ENCODE peak calls at places on chromosomes 12 and 14, in four cellular contexts. X is trophoblast cell, L is IMR-90, S is neuronal stem cell. R is an unnamed sample.

GRCh38 chr14:26773906-26774593 is 176.2 kb upstream of the NOVA1 start:
- DNase-seq in X (no peak), L (no peak), S (no peak), R (no peak)

GRCh38 chr14:97107070-97107469 is 309.9 kb downstream of the VRK1 start:
- DNase-seq in X (peak), L (no peak), S (no peak), R (no peak)

GRCh38 chr14:81385824-81386223 is 14.3 kb downstream of the STON2 start:
- DNase-seq in X (no peak), L (no peak), S (no peak), R (no peak)

GRCh38 chr12:81196595-81196994 is 118.7 kb downstream of the ACSS3 start:
- DNase-seq in X (no peak), L (no peak), S (no peak), R (no peak)

GRCh38 chr14:37642125-37642524 is 46.7 kb downstream of the TTC6 start:
- DNase-seq in X (no peak), L (no peak), S (no peak), R (no peak)

GRCh38 chr12:113473942-113474341 is 2.3 kb upstream of the LHX5 start:
- DNase-seq in X (peak), L (no peak), S (no peak), R (no peak)

GRCh38 chr14:29717906-29718305 is 209.7 kb downstream of the PRKD1 start:
- DNase-seq in X (no peak), L (peak), S (no peak), R (no peak)

GRCh38 chr14:58777541-58777979 is 139.8 kb downstream of the DACT1 start:
- DNase-seq in X (no peak), L (peak), S (no peak), R (peak)

GRCh38 chr14:91573528-91573893 is 63.4 kb upstream of the PPP4R3A start:
- DNase-seq in X (no peak), L (no peak), S (no peak), R (no peak)

GRCh38 chr12:75658286-75658685 is 146.9 kb upstream of the KRR1 start:
- DNase-seq in X (no peak), L (no peak), S (no peak), R (no peak)

GRCh38 chr12:112686373-112686772 is 105.2 kb upstream of the RPH3A start:
- DNase-seq in X (no peak), L (peak), S (no peak), R (no peak)

GRCh38 chr14:77086017-77086727 is 11.9 kb upstream of the CIPC start:
- DNase-seq in X (peak), L (peak), S (peak), R (peak)
- H2AK5ac ChIP-seq in X (no peak), L (no peak), S (no peak), R (no peak)

GRCh38 chr14:31124197-31124596 is 83.4 kb downstream of the HECTD1 start:
- DNase-seq in X (no peak), L (no peak), S (no peak), R (no peak)

GRCh38 chr14:31118892-31119291 is 88.7 kb downstream of the HECTD1 start:
- DNase-seq in X (no peak), L (no peak), S (no peak), R (peak)

GRCh38 chr14:31122921-31123320 is 84.7 kb downstream of the HECTD1 start:
- DNase-seq in X (no peak), L (no peak), S (no peak), R (no peak)

GRCh38 chr14:31125231-31125630 is 82.4 kb downstream of the HECTD1 start:
- DNase-seq in X (no peak), L (no peak), S (no peak), R (no peak)

GRCh38 chr14:31122098-31122611 is 85.4 kb downstream of the HECTD1 start:
- DNase-seq in X (no peak), L (peak), S (no peak), R (peak)
- H2BK120ac ChIP-seq in X (no peak), L (no peak), S (no peak), R (no peak)

GRCh38 chr14:99317231-99318090 is 45.5 kb upstream of the BCL11B start:
- DNase-seq in X (no peak), L (no peak), S (no peak), R (no peak)
- H2AK5ac ChIP-seq in X (no peak), L (no peak), S (no peak), R (no peak)

DNA sequence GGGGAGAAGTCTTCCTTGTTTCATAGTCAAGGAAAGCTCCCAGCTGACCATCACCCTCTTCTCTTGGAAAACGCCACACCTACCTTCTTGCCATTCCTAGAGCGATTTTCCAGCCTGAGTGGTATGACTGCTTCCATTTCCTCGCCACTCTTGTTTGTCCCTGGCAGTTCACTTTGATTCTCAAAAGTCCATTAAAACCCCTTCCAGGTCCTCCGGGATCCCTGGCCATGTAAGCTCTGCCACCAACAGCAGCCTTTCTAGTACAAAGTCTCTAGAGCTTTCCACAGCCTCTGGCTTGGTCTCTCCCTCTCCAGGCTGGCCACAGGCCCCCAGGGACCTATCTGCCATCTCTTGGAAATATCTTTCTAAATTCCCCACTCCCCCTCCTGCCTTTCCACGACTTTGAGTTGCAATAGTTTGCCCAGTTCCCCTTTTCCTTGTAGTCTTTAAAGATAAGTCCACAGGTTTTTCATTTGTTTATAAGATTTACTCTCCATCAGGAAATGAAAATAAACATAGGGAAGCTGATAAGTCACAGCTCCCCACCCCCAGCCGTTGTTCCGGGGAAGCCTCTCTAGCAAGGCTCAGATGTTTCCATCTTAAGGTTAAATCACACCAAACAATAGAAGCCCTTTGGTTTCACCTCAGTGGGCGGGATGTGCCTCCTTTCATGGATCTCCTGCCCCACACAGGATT is 42.9 kb upstream of the SINHCAF start:
- DNase-seq in X (peak), L (peak), S (peak), R (peak)
- H2BK120ac ChIP-seq in X (peak), L (no peak), S (no peak), R (no peak)

DNA sequence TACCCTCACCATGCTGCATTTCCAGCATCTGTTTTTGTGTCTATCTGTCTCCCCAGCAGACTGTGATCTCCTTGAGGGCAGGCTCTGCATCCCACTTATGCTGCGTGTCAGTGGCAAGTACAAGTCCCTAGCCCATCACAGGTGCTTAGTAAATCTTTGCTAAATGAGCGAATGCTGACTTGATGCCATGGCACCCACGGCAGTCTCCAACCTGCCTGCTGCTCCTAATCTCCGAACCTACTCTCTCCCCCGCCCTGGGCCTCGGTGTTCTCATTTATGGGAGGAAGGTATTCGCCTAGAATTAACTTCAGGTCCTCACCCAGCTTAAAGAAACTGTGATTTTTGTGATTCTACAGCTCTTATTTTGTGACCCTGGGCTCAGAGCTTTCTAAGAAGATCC is 109.9 kb downstream of the PRMT8 start:
- DNase-seq in X (no peak), L (no peak), S (no peak), R (no peak)
- H2AK5ac ChIP-seq in X (no peak), L (no peak), S (no peak), R (no peak)

GRCh38 chr12:116278259-116278595 is 734 bp upstream of the MED13L start:
- DNase-seq in X (no peak), L (no peak), S (no peak), R (no peak)
- H2BK120ac ChIP-seq in X (peak), L (peak), S (no peak), R (peak)

DNA sequence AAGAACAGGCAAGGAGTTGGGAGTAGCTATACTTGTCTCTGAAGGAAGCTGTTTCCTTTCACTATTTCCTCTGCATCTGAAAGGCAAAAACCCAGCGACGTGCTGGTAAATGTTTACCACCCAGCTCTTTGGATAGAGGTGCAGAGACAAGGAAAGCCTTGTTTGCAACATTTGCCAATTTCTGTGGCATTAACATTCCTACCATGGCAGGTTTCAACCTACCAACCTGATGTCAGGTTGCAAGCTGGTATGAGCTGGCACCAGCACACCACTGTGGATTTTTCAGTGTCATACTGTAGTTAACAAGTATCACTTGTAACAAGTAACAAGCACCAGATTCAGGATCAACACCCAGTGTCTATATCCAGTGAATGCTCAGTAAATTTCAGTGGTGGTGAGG is 294.8 kb upstream of the TMPO start:
- DNase-seq in X (no peak), L (no peak), S (no peak), R (no peak)
- H2AK5ac ChIP-seq in X (no peak), L (no peak), S (no peak), R (no peak)

GRCh38 chr12:42885677-42886076 is 296.1 kb upstream of the PRICKLE1 start:
- DNase-seq in X (no peak), L (no peak), S (no peak), R (no peak)

GRCh38 chr12:42884116-42884515 is 294.6 kb upstream of the PRICKLE1 start:
- DNase-seq in X (no peak), L (no peak), S (no peak), R (no peak)

GRCh38 chr12:42887657-42888056 is 298.1 kb upstream of the PRICKLE1 start:
- DNase-seq in X (no peak), L (peak), S (no peak), R (no peak)

GRCh38 chr12:42886160-42886559 is 296.6 kb upstream of the PRICKLE1 start:
- DNase-seq in X (no peak), L (no peak), S (no peak), R (no peak)
- H2BK120ac ChIP-seq in X (no peak), L (no peak), S (no peak), R (no peak)

R was measured in mesenchymal stem cell.